ENCODE peak calls at places on chromosome 20, in seven cellular contexts. One of them, this sample, is unnamed.
A peak's percentile ranks its signal among the peaks of the same experiment; 100 is the strongest.

GRCh38 chr20:63357921-63358905 is 2.9 kb downstream of the CHRNA4 start:
- DNase-seq in suprapubic skin: no peak
- DNase-seq in GM20000: no peak
- DNase-seq in epithelial cell of esophagus: no peak
- DNase-seq in HCT116: no peak
- DNase-seq in Peyer's patch: no peak
- DNase-seq in adrenal gland: no peak
- DNase-seq in this sample: no peak

GRCh38 chr20:48597521-48598302 is 230.1 kb downstream of the PREX1 start:
- DNase-seq in HCT116: no peak
- DNase-seq in GM20000: no peak
- DNase-seq in epithelial cell of esophagus: no peak
- DNase-seq in adrenal gland: no peak
- DNase-seq in Peyer's patch: peak; percentile 32
- DNase-seq in suprapubic skin: peak; percentile 48
- DNase-seq in this sample: no peak

GRCh38 chr20:49219924-49220831 is 962 bp downstream of the DDX27 start:
- DNase-seq in epithelial cell of esophagus: no peak
- DNase-seq in GM20000: peak; percentile 15
- DNase-seq in Peyer's patch: no peak
- DNase-seq in HCT116: no peak
- DNase-seq in suprapubic skin: no peak
- DNase-seq in adrenal gland: no peak
- DNase-seq in this sample: no peak

GRCh38 chr20:45338121-45339030 is 9.8 kb downstream of the SDC4 start:
- DNase-seq in epithelial cell of esophagus: peak; percentile 51
- DNase-seq in GM20000: no peak
- DNase-seq in Peyer's patch: no peak
- DNase-seq in HCT116: no peak
- DNase-seq in suprapubic skin: no peak
- DNase-seq in adrenal gland: no peak
- DNase-seq in this sample: no peak

GRCh38 chr20:41553142-41553879 is 64.9 kb downstream of the CHD6 start:
- DNase-seq in epithelial cell of esophagus: peak; percentile 43
- DNase-seq in adrenal gland: no peak
- DNase-seq in Peyer's patch: no peak
- DNase-seq in HCT116: no peak
- DNase-seq in suprapubic skin: no peak
- DNase-seq in GM20000: peak; percentile 34
- DNase-seq in this sample: no peak

GRCh38 chr20:4444404-4444803 is 277.3 kb upstream of the PRND start:
- DNase-seq in Peyer's patch: no peak
- DNase-seq in adrenal gland: no peak
- DNase-seq in suprapubic skin: no peak
- DNase-seq in epithelial cell of esophagus: peak; percentile 86
- DNase-seq in HCT116: no peak
- DNase-seq in GM20000: no peak
- DNase-seq in this sample: no peak

GRCh38 chr20:7415427-7415826 is 524.8 kb downstream of the HAO1 start:
- DNase-seq in Peyer's patch: no peak
- DNase-seq in adrenal gland: no peak
- DNase-seq in suprapubic skin: no peak
- DNase-seq in epithelial cell of esophagus: no peak
- DNase-seq in GM20000: no peak
- DNase-seq in HCT116: no peak
- DNase-seq in this sample: no peak

GRCh38 chr20:43446361-43446879 is 11.3 kb upstream of the SRSF6 start:
- DNase-seq in HCT116: no peak
- DNase-seq in epithelial cell of esophagus: peak; percentile 76
- DNase-seq in GM20000: no peak
- DNase-seq in adrenal gland: no peak
- DNase-seq in Peyer's patch: no peak
- DNase-seq in suprapubic skin: no peak
- DNase-seq in this sample: no peak

GRCh38 chr20:23116301-23117089 is 30.4 kb upstream of the CD93 start:
- DNase-seq in suprapubic skin: peak; percentile 55
- DNase-seq in HCT116: no peak
- DNase-seq in Peyer's patch: no peak
- DNase-seq in GM20000: no peak
- DNase-seq in adrenal gland: peak; percentile 82
- DNase-seq in epithelial cell of esophagus: peak; percentile 82
- DNase-seq in this sample: no peak

GRCh38 chr20:7038029-7038428 is 270.5 kb downstream of the BMP2 start:
- DNase-seq in Peyer's patch: no peak
- DNase-seq in GM20000: no peak
- DNase-seq in epithelial cell of esophagus: peak; percentile 44
- DNase-seq in HCT116: no peak
- DNase-seq in suprapubic skin: no peak
- DNase-seq in adrenal gland: no peak
- DNase-seq in this sample: no peak

GRCh38 chr20:62356143-62356947 is 10.8 kb downstream of the LAMA5 start:
- DNase-seq in adrenal gland: no peak
- DNase-seq in epithelial cell of esophagus: no peak
- DNase-seq in suprapubic skin: no peak
- DNase-seq in GM20000: no peak
- DNase-seq in Peyer's patch: no peak
- DNase-seq in HCT116: no peak
- DNase-seq in this sample: no peak

GRCh38 chr20:34363062-34364012 is at the start of gene ITCH:
- DNase-seq in Peyer's patch: peak; percentile 98
- DNase-seq in adrenal gland: peak; percentile 98
- DNase-seq in epithelial cell of esophagus: peak; percentile 97
- DNase-seq in suprapubic skin: peak; percentile 97
- DNase-seq in GM20000: peak; percentile 96
- DNase-seq in HCT116: peak; percentile 88
- DNase-seq in this sample: peak; percentile 98

GRCh38 chr20:50996901-50997830 is 25.7 kb downstream of the KCNG1 start:
- DNase-seq in HCT116: no peak
- DNase-seq in suprapubic skin: no peak
- DNase-seq in epithelial cell of esophagus: peak; percentile 76
- DNase-seq in adrenal gland: no peak
- DNase-seq in GM20000: no peak
- DNase-seq in Peyer's patch: no peak
- DNase-seq in this sample: no peak

GRCh38 chr20:15702161-15702560 is 871.1 kb downstream of the KIF16B start:
- DNase-seq in Peyer's patch: no peak
- DNase-seq in suprapubic skin: no peak
- DNase-seq in adrenal gland: no peak
- DNase-seq in epithelial cell of esophagus: no peak
- DNase-seq in HCT116: no peak
- DNase-seq in GM20000: no peak
- DNase-seq in this sample: no peak

GRCh38 chr20:15700147-15700765 is 873.0 kb downstream of the KIF16B start:
- DNase-seq in epithelial cell of esophagus: peak; percentile 69
- DNase-seq in adrenal gland: no peak
- DNase-seq in Peyer's patch: no peak
- DNase-seq in GM20000: no peak
- DNase-seq in HCT116: no peak
- DNase-seq in suprapubic skin: no peak
- DNase-seq in this sample: no peak

GRCh38 chr20:15703171-15703911 is 869.9 kb downstream of the KIF16B start:
- DNase-seq in HCT116: no peak
- DNase-seq in adrenal gland: no peak
- DNase-seq in suprapubic skin: no peak
- DNase-seq in Peyer's patch: no peak
- DNase-seq in epithelial cell of esophagus: peak; percentile 98
- DNase-seq in GM20000: no peak
- DNase-seq in this sample: no peak

GRCh38 chr20:15699431-15700146 is 873.7 kb downstream of the KIF16B start:
- DNase-seq in epithelial cell of esophagus: peak; percentile 73
- DNase-seq in adrenal gland: peak; percentile 41
- DNase-seq in Peyer's patch: no peak
- DNase-seq in suprapubic skin: no peak
- DNase-seq in HCT116: no peak
- DNase-seq in GM20000: no peak
- DNase-seq in this sample: no peak
- TF ChIP-seq CTCF in epithelial cell of esophagus: peak; percentile 26
- TF ChIP-seq CTCF in adrenal gland: no peak
- TF ChIP-seq CTCF in Peyer's patch: no peak
- TF ChIP-seq CTCF in suprapubic skin: no peak
- TF ChIP-seq CTCF in HCT116: no peak
- TF ChIP-seq CTCF in GM20000: no peak
- TF ChIP-seq CTCF in this sample: peak; percentile 31

DNA sequence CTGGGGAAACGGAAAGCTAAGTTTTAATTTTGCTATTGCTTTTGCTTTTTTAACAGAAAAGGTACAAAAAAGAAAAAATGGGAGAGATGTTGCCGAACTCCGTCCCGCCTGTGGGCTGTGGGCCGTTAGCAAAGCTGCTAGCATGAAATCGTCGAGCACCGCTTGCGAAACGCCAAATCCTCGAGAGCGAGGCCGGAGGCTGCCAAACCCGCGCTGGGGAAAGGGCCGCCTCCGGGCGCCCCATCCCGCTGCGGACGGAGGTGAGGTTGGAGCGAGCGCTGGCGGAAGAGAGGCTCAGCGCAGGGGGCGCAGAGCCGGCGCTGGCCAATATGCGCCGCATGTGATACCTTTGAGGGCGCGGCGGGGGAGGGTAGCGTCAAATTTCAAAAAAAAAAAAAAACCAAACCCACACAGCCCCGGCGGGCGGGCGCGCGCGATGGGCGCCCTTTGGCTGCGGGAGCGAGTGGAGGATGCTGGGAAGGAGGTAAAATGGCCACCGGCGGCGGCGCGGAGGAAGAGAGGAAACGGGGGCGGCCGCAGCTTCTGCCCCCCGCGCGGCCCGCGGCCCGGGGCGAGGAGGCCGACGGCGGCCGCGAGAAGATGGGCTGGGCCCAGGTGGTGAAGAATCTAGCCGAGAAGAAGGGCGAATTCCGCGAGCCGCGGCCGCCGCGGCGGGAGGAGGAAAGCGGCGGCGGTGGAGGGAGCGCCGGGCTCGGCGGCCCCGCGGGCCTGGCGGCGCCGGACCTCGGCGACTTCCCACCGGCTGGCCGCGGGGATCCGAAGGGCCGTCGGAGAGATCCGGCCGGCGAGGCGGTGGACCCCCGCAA is at the start of gene ZCCHC3:
- DNase-seq in epithelial cell of esophagus: peak; percentile 90
- DNase-seq in HCT116: peak; percentile 77
- DNase-seq in GM20000: peak; percentile 94
- DNase-seq in suprapubic skin: peak; percentile 93
- DNase-seq in Peyer's patch: peak; percentile 93
- DNase-seq in adrenal gland: peak; percentile 93
- DNase-seq in this sample: peak; percentile 89
- TF ChIP-seq CTCF in epithelial cell of esophagus: no peak
- TF ChIP-seq CTCF in HCT116: no peak
- TF ChIP-seq CTCF in GM20000: no peak
- TF ChIP-seq CTCF in suprapubic skin: no peak
- TF ChIP-seq CTCF in Peyer's patch: no peak
- TF ChIP-seq CTCF in adrenal gland: peak; percentile 18
- TF ChIP-seq CTCF in this sample: peak; percentile 33

DNA sequence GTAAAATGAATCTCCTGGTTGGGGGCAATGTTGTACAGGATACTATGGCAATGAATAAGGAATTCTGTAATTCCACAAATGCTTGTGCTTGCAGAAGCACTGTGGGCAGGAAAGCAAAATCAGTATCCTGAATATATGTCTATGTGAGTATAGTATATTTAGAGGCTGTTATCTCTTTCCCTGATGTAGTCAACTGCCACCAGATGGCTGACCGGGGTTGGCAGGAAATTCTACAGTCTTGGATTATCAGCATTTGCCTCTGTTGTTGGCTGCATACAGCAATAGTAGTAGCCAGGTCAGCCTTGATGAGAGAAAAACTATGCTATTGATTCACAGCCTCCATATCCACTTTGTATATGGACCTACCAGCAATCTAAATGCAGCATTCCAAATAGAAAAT is 425.1 kb upstream of the JAG1 start:
- DNase-seq in Peyer's patch: peak; percentile 53
- DNase-seq in adrenal gland: no peak
- DNase-seq in epithelial cell of esophagus: peak; percentile 44
- DNase-seq in HCT116: peak; percentile 8
- DNase-seq in suprapubic skin: no peak
- DNase-seq in GM20000: no peak
- DNase-seq in this sample: no peak
- TF ChIP-seq CTCF in Peyer's patch: no peak
- TF ChIP-seq CTCF in adrenal gland: no peak
- TF ChIP-seq CTCF in epithelial cell of esophagus: peak; percentile 60
- TF ChIP-seq CTCF in HCT116: peak; percentile 31
- TF ChIP-seq CTCF in suprapubic skin: no peak
- TF ChIP-seq CTCF in GM20000: no peak
- TF ChIP-seq CTCF in this sample: no peak

DNA sequence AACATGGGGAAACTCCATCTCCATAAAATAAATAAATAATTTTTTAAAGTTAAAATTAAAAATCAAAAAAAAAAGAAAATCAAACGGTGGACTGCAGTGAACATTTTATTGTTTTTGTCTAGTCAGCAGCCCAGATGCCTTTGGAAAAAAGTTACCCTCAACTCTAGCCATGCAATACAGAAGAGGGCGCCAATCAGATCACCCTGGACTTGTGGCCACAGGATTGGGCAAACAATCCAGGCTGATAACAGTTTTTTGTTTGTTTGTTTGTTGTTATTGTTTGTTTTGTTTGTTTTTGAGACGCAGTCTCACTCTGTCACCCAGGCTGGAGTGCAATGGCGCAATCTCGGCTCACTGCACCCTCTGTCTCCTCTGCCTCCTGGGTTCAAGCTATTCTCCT is 30.5 kb upstream of the NELFCD start:
- DNase-seq in suprapubic skin: no peak
- DNase-seq in epithelial cell of esophagus: no peak
- DNase-seq in adrenal gland: peak; percentile 3
- DNase-seq in GM20000: no peak
- DNase-seq in Peyer's patch: no peak
- DNase-seq in HCT116: no peak
- DNase-seq in this sample: no peak
- TF ChIP-seq CTCF in suprapubic skin: no peak
- TF ChIP-seq CTCF in epithelial cell of esophagus: no peak
- TF ChIP-seq CTCF in adrenal gland: no peak
- TF ChIP-seq CTCF in GM20000: no peak
- TF ChIP-seq CTCF in Peyer's patch: no peak
- TF ChIP-seq CTCF in HCT116: no peak
- TF ChIP-seq CTCF in this sample: no peak

DNA sequence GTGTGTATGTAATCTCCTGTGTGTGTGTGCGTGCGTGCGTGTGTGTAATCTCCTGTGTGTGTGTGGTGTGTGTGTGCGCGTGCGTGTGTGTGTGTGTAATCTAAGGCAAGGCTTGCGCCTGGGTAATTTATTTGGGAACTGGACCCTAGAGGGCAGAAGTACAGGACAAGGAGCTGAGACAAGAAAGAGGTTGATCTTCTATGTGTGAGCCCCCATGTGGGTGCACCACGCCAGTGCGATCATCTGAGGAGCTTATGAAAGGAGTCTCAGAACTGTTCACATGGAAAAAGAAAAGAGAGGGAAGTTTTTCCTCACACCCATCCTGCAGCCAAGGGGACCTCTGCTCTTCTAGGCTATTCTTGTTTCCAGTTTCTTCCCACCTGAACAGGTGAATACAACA is 220.1 kb upstream of the GGTLC1 start:
- DNase-seq in Peyer's patch: no peak
- DNase-seq in adrenal gland: no peak
- DNase-seq in GM20000: no peak
- DNase-seq in HCT116: no peak
- DNase-seq in suprapubic skin: no peak
- DNase-seq in epithelial cell of esophagus: no peak
- DNase-seq in this sample: no peak
- TF ChIP-seq CTCF in Peyer's patch: no peak
- TF ChIP-seq CTCF in adrenal gland: no peak
- TF ChIP-seq CTCF in GM20000: no peak
- TF ChIP-seq CTCF in HCT116: no peak
- TF ChIP-seq CTCF in suprapubic skin: no peak
- TF ChIP-seq CTCF in epithelial cell of esophagus: no peak
- TF ChIP-seq CTCF in this sample: peak; percentile 56

This sample was measured in type B pancreatic cell.